ENCODE peak calls at places on chromosomes 12 and 14, in four cellular contexts. J, E, M and T are unnamed samples. For H3K9me1, the result is how much of the 10 kb centered on the place peaks cover.

GRCh38 chr12:2652011-2652400 is 142.8 kb upstream of the FKBP4 start:
- DNase-seq in J (no peak), M (no peak), E (no peak), T (no peak)

GRCh38 chr14:20624495-20625070 is 16.9 kb downstream of the OR6S1 start:
- DNase-seq in E (peak), J (peak), M (no peak), T (no peak)

GRCh38 chr12:12798480-12798879 is 13.0 kb downstream of the APOLD1 start:
- DNase-seq in M (no peak), J (no peak), E (no peak), T (no peak)

GRCh38 chr12:90858261-90858660 is 96.7 kb downstream of the CCER1 start:
- DNase-seq in E (peak), M (peak), J (no peak), T (no peak)

GRCh38 chr12:3326156-3326849 is 164.7 kb upstream of the PRMT8 start:
- DNase-seq in E (no peak), J (no peak), M (no peak), T (no peak)

GRCh38 chr14:57865450-57866198 is at the start of gene SLC35F4:
- DNase-seq in M (no peak), E (no peak), J (peak), T (no peak)

GRCh38 chr14:48925184-48925583 is 661.0 kb downstream of the RPS29 start:
- DNase-seq in J (no peak), M (no peak), E (no peak), T (no peak)

GRCh38 chr14:79299162-79299561 is 912.1 kb downstream of the DIO2 start:
- DNase-seq in M (no peak), J (no peak), E (no peak), T (no peak)

GRCh38 chr12:92439397-92439779 is 263.4 kb upstream of the PLEKHG7 start:
- DNase-seq in E (peak), J (no peak), M (no peak), T (no peak)

GRCh38 chr12:38555620-38556596 is 239.3 kb downstream of the ALG10B start:
- DNase-seq in J (no peak), M (no peak), E (no peak), T (no peak)

GRCh38 chr12:12182926-12183325 is 83.9 kb downstream of the LRP6 start:
- DNase-seq in M (peak), J (no peak), E (peak), T (no peak)

GRCh38 chr12:109765493-109765810 is 51.8 kb downstream of the FAM222A start:
- DNase-seq in E (no peak), J (no peak), M (no peak), T (no peak)

GRCh38 chr14:81565441-81566290 is 32.0 kb upstream of the SEL1L start:
- DNase-seq in J (peak), E (no peak), M (peak), T (no peak)

GRCh38 chr12:4506870-4507269 is 31.8 kb upstream of the RAD51AP1 start:
- DNase-seq in J (no peak), M (no peak), E (peak), T (no peak)

GRCh38 chr14:22977434-22977683 is 5.0 kb downstream of the AJUBA start:
- DNase-seq in E (no peak), J (no peak), M (no peak), T (no peak)

GRCh38 chr14:49971156-49972141 is 78.6 kb downstream of the ARF6 start:
- DNase-seq in E (peak), J (no peak), M (peak), T (no peak)

GRCh38 chr12:9869307-9870161 is at the start of gene CLEC2B:
- DNase-seq in E (peak), J (no peak), M (peak), T (peak)

GRCh38 chr12:104187446-104188155 is 28.0 kb upstream of the TXNRD1 start:
- DNase-seq in M (no peak), J (no peak), E (no peak), T (no peak)

DNA sequence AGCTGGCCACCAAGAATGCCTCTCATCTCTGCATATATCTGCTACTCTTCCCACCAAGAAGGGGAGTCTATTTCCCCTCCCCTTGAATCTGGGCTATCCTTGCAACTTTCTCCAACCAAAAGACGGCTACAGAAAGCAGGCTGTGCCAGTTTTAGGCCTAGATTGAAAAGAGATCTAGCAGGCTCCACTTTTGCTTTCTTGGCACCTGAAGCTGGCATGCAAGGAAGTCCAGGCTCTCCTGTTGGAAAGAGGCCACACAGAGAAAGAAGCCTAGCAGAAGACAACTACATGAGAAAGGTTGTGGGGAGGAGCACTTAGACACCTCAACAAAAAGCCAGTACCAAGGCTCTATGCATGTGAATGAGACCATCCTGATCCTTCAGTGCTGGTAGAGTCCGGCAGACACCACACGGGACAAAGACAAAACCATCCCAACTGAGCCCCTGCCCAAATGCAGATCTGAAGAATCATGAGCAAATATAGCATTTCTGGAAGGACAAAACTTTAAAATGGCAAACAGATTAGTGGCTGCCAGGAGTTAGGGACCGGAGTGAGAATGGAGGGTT is 68.0 kb downstream of the SPPL3 start:
- DNase-seq in J (no peak), E (no peak), M (no peak), T (no peak)
- H3K27ac ChIP-seq in J (no peak), E (no peak), M (no peak), T (no peak)

GRCh38 chr12:39878753-39879152 is 227.1 kb downstream of the SLC2A13 start:
- DNase-seq in M (no peak), J (no peak), E (no peak), T (no peak)

GRCh38 chr12:39883411-39883810 is 222.5 kb downstream of the SLC2A13 start:
- DNase-seq in E (no peak), J (no peak), M (peak), T (no peak)

GRCh38 chr12:39887824-39888223 is 218.1 kb downstream of the SLC2A13 start:
- DNase-seq in E (no peak), M (no peak), J (no peak), T (no peak)

DNA sequence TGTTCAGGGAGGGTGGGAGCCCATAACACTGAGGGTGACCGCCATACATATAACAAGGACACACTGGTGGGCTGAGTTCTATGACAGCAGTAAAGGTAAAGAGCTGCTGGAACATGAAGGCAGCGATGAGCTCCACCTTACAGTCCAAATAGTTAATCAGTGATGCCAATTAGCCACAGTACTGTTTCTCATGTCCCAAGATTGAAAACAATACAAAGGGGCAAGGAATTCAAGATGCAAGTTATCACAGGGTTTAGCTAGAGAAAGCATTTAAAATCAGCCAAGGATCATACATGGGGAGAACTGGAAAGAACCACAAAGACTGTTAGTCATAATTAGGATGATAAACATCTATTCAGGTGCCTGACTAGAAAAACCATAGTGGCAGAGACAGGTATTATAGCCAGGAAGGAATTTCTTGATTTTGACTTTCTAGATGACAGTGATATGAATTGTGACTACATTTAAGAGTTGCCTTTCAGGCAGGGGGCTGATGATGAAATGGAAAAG is 221.2 kb downstream of the SLC2A13 start:
- DNase-seq in M (no peak), J (no peak), E (no peak), T (no peak)
- H3K9me1 ChIP-seq in M (under half), J (under half), E (under half), T (under half)

GRCh38 chr12:26546535-26547314 is 286.3 kb downstream of the ITPR2 start:
- DNase-seq in E (no peak), M (no peak), J (no peak), T (no peak)
- H2AFZ ChIP-seq in E (no peak), M (no peak), J (no peak), T (no peak)

GRCh38 chr12:63821781-63822251 is 22.7 kb upstream of the SRGAP1 start:
- DNase-seq in M (peak), J (no peak), E (peak), T (no peak)
- H3K27ac ChIP-seq in M (no peak), J (no peak), E (peak), T (peak)

GRCh38 chr12:56128669-56129209 is 672 bp downstream of the ESYT1 start:
- DNase-seq in J (no peak), E (no peak), M (peak), T (no peak)

GRCh38 chr12:56129210-56129691 is 1.2 kb downstream of the ESYT1 start:
- DNase-seq in E (peak), M (peak), J (peak), T (no peak)

GRCh38 chr12:56126732-56127239 is 1.3 kb upstream of the ESYT1 start:
- DNase-seq in J (no peak), E (no peak), M (peak), T (no peak)

GRCh38 chr12:56127485-56127887 is 581 bp upstream of the ESYT1 start:
- DNase-seq in E (no peak), M (no peak), J (no peak), T (no peak)

GRCh38 chr12:56127888-56128668 is at the start of gene ESYT1:
- DNase-seq in M (peak), J (peak), E (peak), T (peak)
- H3K9me1 ChIP-seq in M (under half), J (under half), E (under half), T (under half)

DNA sequence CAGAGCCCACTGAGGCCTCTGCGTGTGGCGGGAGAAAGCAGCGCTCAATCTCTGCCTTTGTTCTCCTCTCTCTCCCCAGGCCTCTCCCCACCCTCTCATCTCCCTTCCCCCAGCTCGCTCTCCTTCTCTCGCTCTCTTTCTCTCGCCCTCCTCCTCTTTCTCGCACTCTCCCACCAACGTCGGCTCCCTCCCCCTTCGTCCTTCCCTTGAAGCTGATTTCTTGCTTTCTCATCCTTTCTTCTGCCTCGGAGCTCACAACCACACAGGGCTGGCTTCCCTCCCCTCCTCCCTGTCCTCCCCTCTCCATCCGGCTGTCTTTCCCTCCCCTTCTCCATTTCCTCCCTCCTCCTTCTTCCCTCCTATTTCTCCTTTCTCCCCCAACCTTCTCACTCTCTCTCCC is 96.4 kb downstream of the LRRC74A start:
- DNase-seq in J (no peak), E (peak), M (no peak), T (no peak)
- H2AFZ ChIP-seq in J (no peak), E (peak), M (no peak), T (no peak)